ENCODE peak calls at places on chromosome 20, in nine cellular contexts. K is activated CD8-positive, alpha-beta memory T cell treated with anti-CD3 and anti-CD28 coated beads, Interleukin-2, amount 10 ng/mL, durations not matched to agents 7 days and 5 days; T is CD4-positive, alpha-beta T cell; C is upper lobe of left lung; Z is activated T-cell treated with anti-CD3 and anti-CD28 coated beads, Interleukin-2, amount 50 U/mL, for 72 hours; D is type B pancreatic cell; L is amygdala; X is nephron progenitor cell; S is neural crest cell. W is an unnamed sample.

GRCh38 chr20:37745553-37745952 is 51.7 kb downstream of the CTNNBL1 start:
- DNase-seq in Z (peak), L (no peak), T (no peak), K (peak), D (no peak), S (no peak), C (no peak), X (no peak), W (no peak)

GRCh38 chr20:35135867-35136586 is 11.1 kb downstream of the EDEM2 start:
- DNase-seq in Z (no peak), X (no peak), L (no peak), C (peak), S (no peak), K (no peak), D (no peak), T (no peak), W (no peak)

GRCh38 chr20:22453244-22454080 is 130.9 kb downstream of the FOXA2 start:
- DNase-seq in T (no peak), X (no peak), Z (no peak), S (no peak), K (no peak), L (no peak), D (no peak), C (no peak), W (no peak)

GRCh38 chr20:1263853-1264252 is 2.2 kb upstream of the SNPH start:
- DNase-seq in L (no peak), C (no peak), D (no peak), K (no peak), Z (no peak), X (no peak), T (no peak), S (no peak), W (no peak)

GRCh38 chr20:44888226-44889103 is 3.0 kb downstream of the YWHAB start:
- DNase-seq in C (no peak), K (no peak), T (no peak), X (no peak), S (no peak), Z (no peak), D (no peak), L (no peak), W (no peak)

GRCh38 chr20:57938158-57939108 is 228.6 kb upstream of the PMEPA1 start:
- DNase-seq in K (no peak), T (no peak), C (no peak), X (no peak), Z (no peak), S (no peak), L (no peak), D (no peak), W (no peak)

GRCh38 chr20:19392344-19393140 is 180.1 kb downstream of the SLC24A3 start:
- DNase-seq in D (no peak), X (no peak), L (no peak), K (no peak), T (no peak), C (no peak), S (no peak), Z (no peak), W (no peak)

GRCh38 chr20:39253051-39253682 is 291.0 kb downstream of the DHX35 start:
- DNase-seq in K (no peak), L (no peak), C (no peak), Z (no peak), T (no peak), X (no peak), S (no peak), D (no peak), W (no peak)

GRCh38 chr20:35232575-35232974 is 6.1 kb downstream of the MMP24 start:
- DNase-seq in S (no peak), L (no peak), C (peak), K (no peak), X (no peak), T (no peak), D (no peak), Z (no peak), W (no peak)

GRCh38 chr20:12875510-12875909 is 133.3 kb upstream of the SPTLC3 start:
- DNase-seq in Z (no peak), C (no peak), L (no peak), T (no peak), S (no peak), D (no peak), K (no peak), X (no peak), W (no peak)

GRCh38 chr20:23320317-23320716 is 30.3 kb upstream of the NXT1 start:
- DNase-seq in S (no peak), D (no peak), T (no peak), K (no peak), Z (no peak), X (no peak), C (no peak), L (no peak), W (no peak)

GRCh38 chr20:49603209-49603627 is 35.3 kb upstream of the PTGIS start:
- DNase-seq in D (no peak), T (no peak), S (no peak), C (no peak), L (no peak), X (no peak), Z (no peak), K (no peak), W (no peak)

GRCh38 chr20:58740356-58741308 is 48.0 kb downstream of the NPEPL1 start:
- DNase-seq in C (no peak), T (no peak), L (no peak), K (peak), Z (no peak), D (peak), X (no peak), S (no peak), W (no peak)

GRCh38 chr20:47664744-47665143 is 120.5 kb downstream of the SULF2 start:
- DNase-seq in D (no peak), L (no peak), S (no peak), C (no peak), X (no peak), Z (no peak), T (no peak), K (no peak), W (no peak)

GRCh38 chr20:4090756-4091331 is 75.5 kb upstream of the RNF24 start:
- DNase-seq in T (no peak), Z (no peak), L (no peak), C (no peak), X (no peak), K (peak), S (no peak), D (peak), W (no peak)

GRCh38 chr20:64153861-64154589 is 10.2 kb upstream of the MYT1 start:
- DNase-seq in X (no peak), D (no peak), Z (no peak), S (no peak), T (no peak), L (no peak), K (no peak), C (no peak), W (no peak)

GRCh38 chr20:36400901-36401300 is 94.8 kb downstream of the DLGAP4 start:
- DNase-seq in C (no peak), X (no peak), T (no peak), K (no peak), Z (no peak), D (no peak), S (no peak), L (no peak), W (no peak)

GRCh38 chr20:1855113-1855512 is 40.1 kb upstream of the SIRPA start:
- DNase-seq in X (no peak), L (no peak), D (no peak), Z (no peak), K (no peak), S (no peak), T (no peak), C (no peak), W (no peak)

W was measured in hypothalamus.